ENCODE peak calls at places on chromosomes 12 and 14, in four cellular contexts. U is body of pancreas, W is transverse colon, L is HCT116. E is an unnamed sample.

GRCh38 chr12:123898673-123899072 is 74.0 kb downstream of the CCDC92 start:
- DNase-seq in U (no peak), W (no peak), L (no peak), E (no peak)

GRCh38 chr14:90693413-90693812 is 122.8 kb downstream of the TTC7B start:
- DNase-seq in U (no peak), W (no peak), L (no peak), E (no peak)

GRCh38 chr12:49636979-49637378 is 13.6 kb downstream of the PRPF40B start:
- DNase-seq in U (peak; percentile 64), W (peak; percentile 52), L (peak; percentile 22), E (peak; percentile 73)

GRCh38 chr12:52066346-52067080 is 3.3 kb upstream of the ATG101 start:
- DNase-seq in U (no peak), W (no peak), L (no peak), E (no peak)

GRCh38 chr14:75422169-75422568 is 5.7 kb upstream of the JDP2 start:
- DNase-seq in U (no peak), W (no peak), L (no peak), E (peak; percentile 50)

GRCh38 chr14:85813040-85813439 is 283.1 kb downstream of the FLRT2 start:
- DNase-seq in U (no peak), W (no peak), L (no peak), E (no peak)

GRCh38 chr14:105452963-105453362 is 21.7 kb upstream of the CRIP2 start:
- DNase-seq in U (no peak), W (no peak), L (no peak), E (no peak)

GRCh38 chr14:31703056-31703455 is 141.9 kb downstream of the NUBPL start:
- DNase-seq in U (no peak), W (no peak), L (no peak), E (no peak)

GRCh38 chr12:121798807-121799174 is 5.0 kb upstream of the SETD1B start:
- DNase-seq in U (no peak), W (peak; percentile 13), L (no peak), E (no peak)

GRCh38 chr12:115251727-115252126 is 567.8 kb upstream of the TBX3 start:
- DNase-seq in U (no peak), W (no peak), L (no peak), E (no peak)

GRCh38 chr14:96117101-96117897 is 78.1 kb downstream of the C14orf132 start:
- DNase-seq in U (no peak), W (no peak), L (no peak), E (no peak)

GRCh38 chr12:108959748-108960655 is 60.9 kb downstream of the SVOP start:
- DNase-seq in U (no peak), W (no peak), L (no peak), E (no peak)

GRCh38 chr14:74799765-74800164 is 36.6 kb downstream of the YLPM1 start:
- DNase-seq in U (no peak), W (no peak), L (no peak), E (no peak)

GRCh38 chr14:68574906-68575305 is 218.0 kb downstream of the ZFP36L1 start:
- DNase-seq in U (no peak), W (no peak), L (no peak), E (no peak)

GRCh38 chr14:104586832-104587620 is 7.5 kb downstream of the C14orf180 start:
- DNase-seq in U (peak; percentile 16), W (no peak), L (no peak), E (peak; percentile 64)

GRCh38 chr14:73743431-73743931 is 29.3 kb upstream of the PNMA1 start:
- DNase-seq in U (peak; percentile 58), W (peak; percentile 75), L (no peak), E (no peak)

GRCh38 chr12:41073633-41074576 is 114.2 kb upstream of the PDZRN4 start:
- DNase-seq in U (no peak), W (no peak), L (no peak), E (no peak)

GRCh38 chr14:81315344-81315743 is 84.8 kb downstream of the STON2 start:
- DNase-seq in U (no peak), W (no peak), L (no peak), E (no peak)

GRCh38 chr12:47763481-47764344 is 5.0 kb upstream of the RAPGEF3 start:
- DNase-seq in U (no peak), W (no peak), L (no peak), E (no peak)

GRCh38 chr14:100267990-100268389 is 29.0 kb downstream of the YY1 start:
- DNase-seq in U (no peak), W (no peak), L (no peak), E (no peak)

GRCh38 chr12:104507672-104508071 is 50.9 kb downstream of the CHST11 start:
- DNase-seq in U (no peak), W (no peak), L (no peak), E (no peak)

GRCh38 chr12:132344181-132344580 is 14.8 kb upstream of the GALNT9 start:
- DNase-seq in U (no peak), W (no peak), L (no peak), E (no peak)

GRCh38 chr14:73741386-73741875 is 27.2 kb upstream of the PNMA1 start:
- DNase-seq in U (peak; percentile 64), W (peak; percentile 86), L (no peak), E (peak; percentile 93)

GRCh38 chr12:11134300-11134699 is at the start of gene TAS2R30:
- DNase-seq in U (no peak), W (no peak), L (no peak), E (no peak)

GRCh38 chr12:28443337-28443736 is 253.1 kb downstream of the CCDC91 start:
- DNase-seq in U (no peak), W (no peak), L (no peak), E (no peak)

GRCh38 chr12:71000255-71000654 is 79.7 kb upstream of the PTPRR start:
- DNase-seq in U (no peak), W (no peak), L (no peak), E (no peak)

GRCh38 chr12:122908915-122909314 is 13.0 kb upstream of the VPS37B start:
- DNase-seq in U (peak; percentile 45), W (peak; percentile 80), L (no peak), E (no peak)

GRCh38 chr12:124927325-124928094 is 13.1 kb upstream of the UBC start:
- DNase-seq in U (peak; percentile 94), W (peak; percentile 95), L (peak; percentile 84), E (no peak)

GRCh38 chr14:90722590-90722989 is 93.6 kb downstream of the TTC7B start:
- DNase-seq in U (no peak), W (no peak), L (no peak), E (no peak)

GRCh38 chr12:39199371-39199770 is 243.5 kb downstream of the KIF21A start:
- DNase-seq in U (peak; percentile 6), W (no peak), L (no peak), E (no peak)

DNA sequence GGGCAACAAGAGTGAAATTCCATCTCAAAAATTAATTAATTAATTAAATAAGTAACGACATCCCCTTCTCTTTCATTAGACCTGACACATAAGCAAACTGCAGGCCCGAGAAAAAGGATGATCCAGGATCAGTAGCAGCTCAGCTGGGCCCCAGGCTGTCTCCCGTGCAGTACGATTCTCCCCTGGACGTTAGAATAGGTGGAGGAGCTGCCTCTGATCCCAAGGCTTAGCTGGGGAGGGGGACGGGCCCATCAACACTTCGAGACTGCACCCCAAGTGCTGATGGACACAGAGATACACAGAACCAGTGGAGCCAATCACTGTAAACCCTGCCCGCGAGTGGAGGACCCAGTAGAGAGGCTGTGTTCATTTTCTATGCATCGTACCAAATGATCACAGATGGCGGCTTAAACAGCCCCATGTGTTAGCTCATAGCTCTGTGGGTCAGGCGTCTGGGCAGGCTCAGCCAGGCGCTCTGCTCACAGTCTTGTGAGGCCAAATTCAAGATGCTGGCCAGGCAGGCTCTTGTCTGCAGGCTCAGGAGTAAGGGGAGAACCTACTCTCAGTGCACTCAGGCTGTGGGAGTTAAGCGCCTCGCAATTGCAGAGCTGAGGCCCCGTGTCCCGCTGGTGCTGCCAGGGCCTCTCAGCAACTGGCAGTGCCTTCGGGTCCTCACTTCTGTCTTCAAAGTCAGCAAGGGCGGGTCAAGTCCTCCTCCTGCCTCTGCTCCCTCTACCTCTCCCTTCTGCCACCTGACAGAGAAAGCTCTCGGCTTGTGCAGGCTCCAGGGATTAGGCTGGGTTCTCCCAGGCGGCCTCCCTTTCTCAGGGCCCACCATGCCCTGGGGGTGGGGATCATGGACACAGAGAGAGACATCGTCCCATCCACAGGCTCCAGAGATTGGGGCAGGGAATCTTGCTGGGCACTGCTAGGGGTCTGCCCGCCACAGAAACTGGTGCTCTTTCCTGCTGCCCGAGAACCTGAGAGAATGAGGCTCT is 26.4 kb downstream of the RIMBP2 start:
- DNase-seq in U (no peak), W (no peak), L (no peak), E (no peak)
- TF ChIP-seq POLR2A in U (no peak), W (no peak), L (no peak), E (no peak)

DNA sequence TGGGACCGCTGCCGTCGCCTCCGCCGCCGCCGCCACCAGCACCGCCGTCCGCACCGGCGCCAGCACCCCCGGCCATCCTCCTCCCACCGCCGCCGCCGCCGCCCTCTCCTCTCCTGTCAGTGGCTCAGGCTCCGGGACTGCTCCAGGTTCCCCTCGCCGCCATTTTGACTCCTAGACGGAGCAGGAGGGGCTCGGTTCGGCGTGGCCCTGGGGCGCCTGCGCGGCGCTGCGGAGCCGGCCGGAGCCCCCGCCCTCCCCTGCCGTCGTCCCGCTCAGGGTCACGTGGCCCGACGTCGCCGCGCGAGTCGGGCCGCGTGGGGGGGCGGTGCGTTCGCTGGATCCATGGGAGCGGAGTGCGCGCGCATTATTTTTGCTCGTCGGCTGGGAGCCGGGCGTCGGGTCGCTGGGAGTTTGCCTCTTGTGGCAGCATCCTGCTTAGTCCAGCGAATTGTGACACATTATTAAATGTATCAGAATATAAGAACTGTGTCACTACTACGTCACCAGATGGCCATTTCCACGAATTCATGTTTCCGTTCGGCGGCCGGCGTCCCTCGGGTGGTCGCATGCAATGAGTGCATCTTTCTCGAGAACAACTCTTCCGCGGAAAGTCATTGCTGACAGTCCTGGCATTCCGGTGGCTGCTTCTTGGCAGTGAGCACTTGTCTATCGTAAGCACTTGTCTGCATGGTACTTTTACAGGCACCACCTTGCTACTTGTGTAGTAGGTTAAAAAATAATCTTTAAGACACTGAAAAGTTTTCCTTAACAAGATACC is at the start of gene BTBD7:
- DNase-seq in U (peak; percentile 97), W (peak; percentile 97), L (peak; percentile 90), E (peak; percentile 95)
- TF ChIP-seq POLR2A in U (peak; percentile 55), W (peak; percentile 32), L (peak; percentile 83), E (peak; percentile 44)

DNA sequence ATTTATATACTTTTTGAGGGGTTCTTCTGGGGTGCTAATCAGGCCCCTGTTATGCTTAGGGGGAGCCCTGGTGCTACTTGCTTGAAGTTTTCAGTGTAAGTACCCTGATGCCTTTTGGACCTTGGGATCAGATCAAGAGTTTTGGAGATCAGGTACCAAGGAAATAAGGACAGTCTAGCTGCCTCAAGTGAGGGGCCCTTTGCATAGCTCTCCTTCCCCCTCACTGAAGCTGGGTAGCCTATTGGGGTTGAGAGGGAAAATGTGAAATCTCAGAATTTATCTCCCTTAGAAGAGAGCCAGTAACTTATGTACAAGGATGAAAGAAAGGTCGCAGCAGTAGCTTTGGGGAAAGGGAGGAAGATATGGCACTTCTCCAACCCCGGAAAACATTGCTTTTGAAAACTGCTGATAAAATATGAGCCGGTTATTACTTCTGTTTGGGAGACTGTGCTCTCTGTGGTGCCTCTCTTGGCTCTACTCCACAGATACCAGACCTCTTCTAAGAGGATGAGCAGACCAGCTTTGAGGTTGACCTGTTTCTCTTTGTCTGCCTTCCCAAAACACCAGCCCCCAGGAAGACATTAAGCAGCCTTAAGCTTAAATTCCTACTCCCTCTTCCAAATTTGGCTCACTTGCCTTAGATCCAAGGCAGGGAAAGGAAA is 8.8 kb upstream of the AMHR2 start:
- DNase-seq in U (no peak), W (no peak), L (no peak), E (no peak)
- TF ChIP-seq POLR2A in U (no peak), W (no peak), L (no peak), E (no peak)

DNA sequence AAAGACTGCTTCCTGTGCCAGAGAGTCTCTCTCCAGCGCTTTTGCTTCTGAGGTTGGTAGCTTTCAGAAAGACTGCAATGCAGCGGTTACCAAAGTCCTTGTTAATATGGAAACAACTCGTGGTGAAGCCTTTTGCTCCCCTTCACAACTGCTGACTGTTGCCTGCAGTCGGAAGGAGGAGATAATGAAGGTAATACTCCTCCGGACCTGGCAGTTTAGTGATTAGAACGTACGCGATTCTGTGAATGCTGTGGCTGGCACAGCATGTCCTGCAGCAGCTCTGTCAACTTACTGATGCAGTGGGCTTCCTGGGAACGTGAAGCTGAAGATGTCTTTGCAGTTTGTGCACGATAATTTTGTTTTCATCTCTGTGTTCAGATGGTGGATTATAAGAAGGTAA is 51.0 kb downstream of the TRAF3 start:
- DNase-seq in U (no peak), W (no peak), L (no peak), E (no peak)
- TF ChIP-seq POLR2A in U (no peak), W (no peak), L (no peak), E (no peak)

E was measured in H54.